ENCODE peak calls at places on chromosomes 16 and 17, in six cellular contexts. T, I, E, L, X and G are unnamed samples.

GRCh38 chr16:78735337-78735736 is 635.9 kb downstream of the WWOX start:
- DNase-seq in E (no peak), L (no peak), T (no peak), I (no peak), X (no peak), G (no peak)

GRCh38 chr17:61813211-61813610 is 50.1 kb downstream of the BRIP1 start:
- DNase-seq in E (no peak), I (no peak), T (no peak), X (no peak), L (no peak), G (no peak)

GRCh38 chr16:928526-928925 is 42.3 kb downstream of the LMF1 start:
- DNase-seq in T (no peak), I (no peak), X (no peak), L (no peak), E (no peak), G (no peak)

GRCh38 chr17:70184770-70185169 is 15.4 kb downstream of the KCNJ2 start:
- DNase-seq in L (no peak), E (peak), X (no peak), T (no peak), I (no peak), G (peak)

GRCh38 chr16:10923146-10923649 is 19.1 kb downstream of the DEXI start:
- DNase-seq in T (no peak), I (no peak), E (no peak), L (no peak), X (peak), G (no peak)

GRCh38 chr16:11914759-11915643 is 755 bp downstream of the GSPT1 start:
- DNase-seq in E (peak), X (peak), L (no peak), I (no peak), T (no peak), G (peak)

GRCh38 chr17:56881685-56882295 is 32.1 kb downstream of the TRIM25 start:
- DNase-seq in T (no peak), I (no peak), L (no peak), X (no peak), E (no peak), G (no peak)

GRCh38 chr17:76237859-76238313 is 2.4 kb downstream of the RNF157 start:
- DNase-seq in L (no peak), E (peak), I (no peak), T (no peak), X (no peak), G (no peak)

GRCh38 chr16:67928561-67929364 is 2.9 kb downstream of the CTRL start:
- DNase-seq in E (peak), I (peak), T (peak), L (no peak), X (peak), G (peak)

GRCh38 chr17:10102817-10103216 is 95.6 kb downstream of the GAS7 start:
- DNase-seq in I (no peak), X (peak), L (no peak), E (no peak), T (no peak), G (no peak)

GRCh38 chr16:69804283-69804682 is 42.2 kb downstream of the WWP2 start:
- DNase-seq in X (no peak), I (no peak), T (no peak), E (no peak), L (no peak), G (no peak)

GRCh38 chr16:87465306-87465705 is 27.5 kb downstream of the ZCCHC14 start:
- DNase-seq in I (no peak), X (no peak), T (no peak), E (peak), L (no peak), G (peak)

GRCh38 chr16:72937916-72938315 is 110.0 kb downstream of the ZFHX3 start:
- DNase-seq in T (no peak), L (no peak), E (no peak), X (no peak), I (no peak), G (no peak)

GRCh38 chr16:53089434-53090270 is 34.9 kb downstream of the CHD9 start:
- DNase-seq in X (peak), I (peak), L (no peak), E (no peak), T (no peak), G (no peak)

GRCh38 chr17:41284043-41284442 is 8.5 kb downstream of the KRTAP9-7 start:
- DNase-seq in I (no peak), X (peak), E (no peak), T (no peak), L (no peak), G (peak)

GRCh38 chr17:58176200-58176599 is 9.4 kb downstream of the OR4D2 start:
- DNase-seq in X (peak), L (no peak), T (no peak), I (peak), E (peak), G (peak)

GRCh38 chr16:59478806-59479205 is 744.7 kb upstream of the GOT2 start:
- DNase-seq in T (no peak), L (no peak), E (no peak), I (no peak), X (no peak), G (peak)

GRCh38 chr17:28726396-28726911 is 421 bp upstream of the TLCD1 start:
- DNase-seq in X (peak), L (no peak), I (peak), T (peak), E (peak), G (peak)

GRCh38 chr17:35742896-35743477 is 10.1 kb downstream of the GAS2L2 start:
- DNase-seq in L (no peak), E (no peak), I (no peak), X (no peak), T (no peak), G (no peak)

GRCh38 chr16:6016530-6017184 is 919.1 kb upstream of the EEF2KMT start:
- DNase-seq in E (no peak), I (peak), L (no peak), T (peak), X (peak), G (no peak)

GRCh38 chr17:81867123-81867951 is 3.8 kb downstream of the ARHGDIA start:
- DNase-seq in E (peak), I (no peak), L (no peak), T (peak), X (peak), G (peak)

GRCh38 chr16:67393111-67393789 is at the start of gene TPPP3:
- DNase-seq in T (peak), L (no peak), X (peak), I (peak), E (peak), G (peak)

GRCh38 chr16:85144026-85144915 is 32.0 kb upstream of the CIBAR2 start:
- DNase-seq in L (no peak), I (no peak), X (peak), T (no peak), E (no peak), G (no peak)

GRCh38 chr16:54939537-54940278 is 9.0 kb downstream of the IRX5 start:
- DNase-seq in L (no peak), I (peak), T (peak), X (peak), E (no peak), G (no peak)

GRCh38 chr16:88639231-88640038 is 1.1 kb downstream of the IL17C start:
- DNase-seq in L (no peak), X (peak), I (no peak), T (peak), E (no peak), G (no peak)

GRCh38 chr17:77492446-77493237 is 351.9 kb downstream of the SEC14L1 start:
- DNase-seq in T (no peak), X (no peak), E (no peak), L (no peak), I (no peak), G (no peak)

GRCh38 chr16:20181386-20181785 is 107.7 kb upstream of the GPR139 start:
- DNase-seq in T (no peak), I (no peak), L (no peak), E (no peak), X (no peak), G (no peak)

GRCh38 chr16:24848065-24848464 is 2.3 kb downstream of the SLC5A11 start:
- DNase-seq in I (no peak), E (peak), L (no peak), X (no peak), T (no peak), G (peak)

DNA sequence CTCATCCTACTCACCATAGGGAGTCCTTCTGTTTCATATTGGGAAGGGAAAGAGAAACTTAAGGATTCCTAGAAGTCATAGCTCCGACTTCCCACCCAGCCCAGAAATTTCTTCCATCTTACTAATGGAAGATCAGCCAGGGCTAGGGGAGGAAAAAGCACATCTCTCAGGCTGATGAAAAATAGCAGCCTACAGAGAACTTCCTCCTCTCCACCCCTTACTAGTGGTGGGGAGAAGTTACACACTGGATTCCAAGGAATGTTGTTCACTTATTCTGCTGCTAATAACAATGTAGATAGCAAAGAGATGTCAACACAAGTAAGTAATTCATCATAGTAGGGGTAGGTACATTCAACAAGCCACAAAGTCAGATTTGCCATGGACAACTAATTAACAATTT is 94.4 kb downstream of the SPACA3 start:
- DNase-seq in X (no peak), L (no peak), I (no peak), E (no peak), T (no peak), G (no peak)
- H2BK15ac ChIP-seq in X (no peak), L (no peak), I (no peak), E (no peak), T (no peak), G (no peak)

GRCh38 chr17:5941258-5941657 is 128.9 kb upstream of the WSCD1 start:
- DNase-seq in L (no peak), E (no peak), I (no peak), T (no peak), X (no peak), G (no peak)
- H2BK15ac ChIP-seq in L (no peak), E (no peak), I (no peak), T (no peak), X (no peak), G (no peak)

DNA sequence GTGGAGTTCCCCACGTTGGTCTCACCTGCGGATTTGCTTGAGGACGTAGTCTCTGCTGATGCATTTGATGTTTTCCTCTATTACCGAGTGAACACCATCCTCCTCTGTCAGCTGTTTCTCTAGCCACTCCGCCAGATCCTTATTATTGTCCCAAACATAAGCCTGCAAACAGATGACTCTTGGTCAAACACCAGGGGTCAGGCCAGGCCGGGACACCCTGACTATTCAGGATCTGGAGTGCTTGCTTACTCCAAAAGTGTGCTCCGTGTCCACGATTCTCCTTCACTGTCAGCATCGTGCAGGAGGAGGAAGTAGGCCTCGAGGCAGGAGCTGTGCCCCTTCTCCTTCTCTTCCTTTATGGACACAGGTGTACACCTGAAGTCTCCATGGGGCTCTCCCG is 140.2 kb downstream of the AATF start:
- DNase-seq in E (no peak), X (no peak), T (no peak), I (no peak), L (no peak), G (no peak)
- H2BK15ac ChIP-seq in E (no peak), X (no peak), T (no peak), I (no peak), L (no peak), G (no peak)

GRCh38 chr16:4437366-4437765 is 11.7 kb downstream of the DNAJA3 start:
- DNase-seq in T (no peak), L (no peak), I (no peak), E (no peak), X (no peak), G (no peak)
- H2BK15ac ChIP-seq in T (no peak), L (no peak), I (no peak), E (no peak), X (no peak), G (no peak)

GRCh38 chr17:67602439-67602838 is 115.3 kb upstream of the NOL11 start:
- DNase-seq in I (no peak), X (no peak), T (no peak), L (no peak), E (no peak), G (no peak)
- H2BK15ac ChIP-seq in I (no peak), X (no peak), T (no peak), L (no peak), E (no peak), G (no peak)